ENCODE peak calls at places on chromosome 18, in five cellular contexts. W is H1, O is GM23338, N is K562, M is GM12878. F is an unnamed sample.

GRCh38 chr18:66752733-66753132 is 148.8 kb upstream of the CDH19 start:
- DNase-seq in W (no peak), O (no peak), N (no peak), M (no peak), F (no peak)

GRCh38 chr18:12417687-12418086 is 10.0 kb downstream of the PRELID3A start:
- DNase-seq in W (no peak), O (no peak), N (no peak), M (no peak), F (peak)

GRCh38 chr18:38909972-38910371 is 1344.4 kb upstream of the CELF4 start:
- DNase-seq in W (no peak), O (no peak), N (no peak), M (no peak), F (no peak)

GRCh38 chr18:30696201-30696600 is 346.3 kb downstream of the DSC3 start:
- DNase-seq in W (no peak), O (no peak), N (no peak), M (no peak), F (no peak)

GRCh38 chr18:12007063-12007462 is 25.8 kb downstream of the IMPA2 start:
- DNase-seq in W (no peak), O (no peak), N (no peak), M (no peak), F (no peak)

GRCh38 chr18:55983433-55983832 is 395.4 kb upstream of the TCF4 start:
- DNase-seq in W (no peak), O (no peak), N (no peak), M (no peak), F (no peak)

GRCh38 chr18:22868831-22869230 is 64.3 kb upstream of the RBBP8 start:
- DNase-seq in W (no peak), O (no peak), N (no peak), M (no peak), F (no peak)

GRCh38 chr18:6414723-6415362 is at the start of gene L3MBTL4:
- DNase-seq in W (peak), O (peak), N (no peak), M (no peak), F (no peak)

GRCh38 chr18:64333584-64333983 is 184.7 kb upstream of the LINC00305 start:
- DNase-seq in W (no peak), O (no peak), N (no peak), M (no peak), F (no peak)

GRCh38 chr18:11751305-11752115 is 62.4 kb downstream of the GNAL start:
- DNase-seq in W (peak), O (peak), N (no peak), M (no peak), F (no peak)

GRCh38 chr18:25831226-25831828 is 259.1 kb downstream of the SS18 start:
- DNase-seq in W (no peak), O (no peak), N (no peak), M (no peak), F (no peak)

GRCh38 chr18:25830787-25831186 is 259.6 kb downstream of the SS18 start:
- DNase-seq in W (no peak), O (no peak), N (no peak), M (no peak), F (peak)

GRCh38 chr18:25834061-25834460 is 256.4 kb downstream of the SS18 start:
- DNase-seq in W (no peak), O (no peak), N (no peak), M (no peak), F (no peak)

GRCh38 chr18:25827961-25828561 is 262.4 kb downstream of the SS18 start:
- DNase-seq in W (no peak), O (peak), N (no peak), M (no peak), F (peak)

DNA sequence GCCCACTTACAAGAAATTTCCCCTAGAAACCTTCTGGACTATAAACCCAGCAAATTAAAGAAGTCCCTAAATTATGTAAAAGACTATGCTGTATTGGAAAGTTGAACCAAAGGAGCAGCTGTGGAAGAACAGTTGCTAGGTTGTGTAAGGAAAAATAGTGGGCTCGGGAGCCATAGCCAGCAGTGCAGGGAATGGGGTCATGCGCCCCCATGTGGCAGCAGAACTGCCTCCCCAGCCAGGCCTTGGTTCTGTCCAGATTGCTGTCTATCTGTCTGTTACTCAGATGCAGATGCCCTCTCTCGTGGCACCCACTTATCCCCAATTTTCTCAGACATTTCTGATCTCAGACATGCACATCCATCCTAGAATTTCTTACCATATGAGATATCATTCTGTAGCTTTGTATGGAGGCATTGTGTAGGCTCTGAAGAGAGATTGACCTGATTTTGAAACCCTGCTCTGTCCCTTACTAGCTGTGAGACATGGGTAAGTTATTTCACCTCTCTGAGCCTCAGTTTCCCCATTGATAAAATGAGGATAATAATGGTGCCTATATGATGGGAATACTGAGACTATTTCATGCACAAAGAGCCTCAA is 258.3 kb downstream of the SS18 start:
- DNase-seq in W (peak), O (peak), N (peak), M (no peak), F (peak)
- TF ChIP-seq CREB1 in W (no peak), O (no peak), N (no peak), M (no peak), F (no peak)

GRCh38 chr18:73121207-73121606 is 253.4 kb upstream of the NETO1 start:
- DNase-seq in W (no peak), O (no peak), N (no peak), M (no peak), F (no peak)
- H2AFZ ChIP-seq in W (no peak), O (no peak), N (no peak), M (no peak), F (no peak)

DNA sequence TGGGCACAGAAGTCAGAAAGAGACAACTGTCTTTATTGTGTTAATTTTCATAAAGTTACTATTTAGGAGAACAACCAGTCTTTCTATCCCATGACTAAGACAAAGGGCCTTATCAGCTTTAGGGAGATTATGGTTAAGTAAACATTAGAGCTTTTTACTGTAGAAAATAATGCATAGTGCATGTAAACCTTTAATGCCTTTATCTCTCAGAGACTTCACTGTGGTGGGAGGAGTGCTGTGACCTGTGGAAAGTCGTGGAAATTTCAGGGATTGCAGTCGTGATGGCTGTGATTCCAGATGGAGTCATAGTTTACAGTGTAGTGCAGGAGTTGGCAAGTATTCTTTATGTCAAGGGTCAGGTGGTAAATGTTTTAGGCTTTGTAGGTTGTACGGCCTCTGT is 15.8 kb downstream of the ZNF236 start:
- DNase-seq in W (no peak), O (no peak), N (no peak), M (no peak), F (peak)
- TF ChIP-seq CREB1 in W (no peak), O (no peak), N (no peak), M (no peak), F (no peak)

GRCh38 chr18:59908790-59909189 is 9.0 kb downstream of the PMAIP1 start:
- DNase-seq in W (no peak), O (no peak), N (no peak), M (no peak), F (no peak)
- H2AFZ ChIP-seq in W (peak), O (peak), N (peak), M (peak), F (no peak)

GRCh38 chr18:48833701-48834394 is 116.9 kb downstream of the SMAD7 start:
- DNase-seq in W (no peak), O (no peak), N (no peak), M (no peak), F (no peak)
- TF ChIP-seq CREB1 in W (no peak), O (no peak), N (no peak), M (peak), F (no peak)

GRCh38 chr18:74516271-74517235 is 17.7 kb upstream of the CNDP1 start:
- DNase-seq in W (no peak), O (no peak), N (no peak), M (no peak), F (no peak)
- H2AFZ ChIP-seq in W (no peak), O (no peak), N (no peak), M (no peak), F (no peak)

DNA sequence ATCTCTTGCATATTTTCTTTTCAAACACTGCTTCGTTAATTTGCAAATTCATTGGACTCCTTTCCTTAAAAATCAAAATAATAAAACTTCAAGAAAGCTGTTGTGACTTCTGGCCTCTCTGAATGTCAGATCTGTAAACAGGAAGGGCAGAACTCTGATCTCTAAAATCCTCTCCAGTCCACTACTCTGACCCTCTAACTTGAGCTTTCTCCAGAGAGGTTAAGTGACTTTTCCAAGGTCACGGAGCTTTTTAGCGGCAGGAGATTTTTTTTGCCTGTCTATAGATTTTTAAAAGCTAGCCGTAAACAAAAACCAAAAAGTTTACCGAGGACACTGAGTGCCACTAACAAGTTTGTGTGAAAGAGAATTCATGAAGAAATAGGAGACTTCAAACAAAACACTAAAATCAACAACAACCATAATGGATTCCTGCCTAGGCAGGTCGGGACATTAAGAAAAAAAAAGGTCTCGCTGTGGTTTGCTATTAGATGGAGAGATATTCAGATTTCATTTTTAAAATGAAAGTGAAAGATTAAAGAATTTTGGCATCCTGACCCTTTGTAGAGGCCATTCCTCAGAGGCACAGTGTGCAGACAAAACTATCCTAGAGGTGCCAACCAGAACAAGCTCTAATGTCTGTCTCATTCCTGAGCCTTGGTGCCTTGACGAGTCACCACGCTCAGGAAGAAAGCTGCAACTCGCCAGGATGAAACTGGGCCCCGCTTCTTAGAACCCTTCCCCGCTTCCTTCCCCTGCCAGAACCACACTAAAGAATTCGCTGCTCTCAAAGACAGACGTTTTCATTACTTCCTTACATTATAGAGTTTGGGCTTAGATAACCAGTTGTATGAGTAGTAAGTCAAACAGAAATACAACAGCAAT is 155.8 kb downstream of the TGIF1 start:
- DNase-seq in W (no peak), O (peak), N (no peak), M (no peak), F (no peak)
- TF ChIP-seq CREB1 in W (no peak), O (no peak), N (no peak), M (no peak), F (no peak)

GRCh38 chr18:41077076-41077475 is 878.0 kb upstream of the PIK3C3 start:
- DNase-seq in W (no peak), O (no peak), N (no peak), M (no peak), F (no peak)

GRCh38 chr18:41072946-41073345 is 882.1 kb upstream of the PIK3C3 start:
- DNase-seq in W (no peak), O (no peak), N (no peak), M (no peak), F (no peak)

GRCh38 chr18:41071826-41072225 is 883.2 kb upstream of the PIK3C3 start:
- DNase-seq in W (no peak), O (no peak), N (no peak), M (no peak), F (no peak)

GRCh38 chr18:41073372-41073954 is 881.6 kb upstream of the PIK3C3 start:
- DNase-seq in W (no peak), O (no peak), N (no peak), M (no peak), F (no peak)

DNA sequence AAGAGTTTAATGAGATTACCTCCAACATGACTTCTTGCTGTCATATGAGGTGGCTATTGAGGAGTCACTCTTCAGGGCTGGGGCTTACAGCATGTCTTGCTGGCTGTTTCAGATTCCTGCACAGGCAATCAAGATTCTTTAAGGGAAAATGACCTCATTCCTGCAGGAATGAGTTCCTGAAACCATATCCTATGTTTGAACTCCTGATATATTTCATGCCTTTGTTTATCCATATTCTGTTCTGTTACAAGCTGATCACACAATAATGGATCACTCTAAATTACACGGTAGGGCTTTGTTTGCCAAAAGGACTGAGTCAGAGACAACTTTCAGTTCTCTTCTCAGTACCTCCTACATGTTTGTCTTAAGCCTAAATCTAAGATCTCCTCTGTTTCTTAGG is 879.8 kb upstream of the PIK3C3 start:
- DNase-seq in W (no peak), O (no peak), N (no peak), M (no peak), F (no peak)
- H2AFZ ChIP-seq in W (no peak), O (peak), N (no peak), M (no peak), F (no peak)

GRCh38 chr18:70376914-70377258 is 88.0 kb downstream of the SOCS6 start:
- DNase-seq in W (no peak), O (no peak), N (no peak), M (no peak), F (peak)
- TF ChIP-seq CREB1 in W (no peak), O (no peak), N (no peak), M (no peak), F (no peak)

GRCh38 chr18:36912887-36913286 is 84.0 kb downstream of the KIAA1328 start:
- DNase-seq in W (no peak), O (no peak), N (no peak), M (peak), F (no peak)
- H2AFZ ChIP-seq in W (no peak), O (no peak), N (no peak), M (peak), F (no peak)

F was measured in HepG2.